ENCODE peak calls at places on chromosomes 11 and 22, in six cellular contexts. One of them, this sample, is unnamed.

GRCh38 chr11:47784785-47785381 is 17.7 kb upstream of the FNBP4 start:
- DNase-seq in endodermal cell: no peak
- DNase-seq in neural crest cell: no peak
- DNase-seq in CD8-positive, alpha-beta T cell: no peak
- DNase-seq in GM12865: no peak
- DNase-seq in cardiac fibroblast: no peak
- DNase-seq in this sample: no peak

GRCh38 chr22:48760481-48761238 is 1067.0 kb downstream of the BRD1 start:
- DNase-seq in endodermal cell: peak
- DNase-seq in neural crest cell: peak
- DNase-seq in CD8-positive, alpha-beta T cell: no peak
- DNase-seq in GM12865: no peak
- DNase-seq in cardiac fibroblast: no peak
- DNase-seq in this sample: no peak

GRCh38 chr11:14907411-14908213 is 15.6 kb upstream of the CYP2R1 start:
- DNase-seq in endodermal cell: peak
- DNase-seq in neural crest cell: peak
- DNase-seq in CD8-positive, alpha-beta T cell: peak
- DNase-seq in GM12865: peak
- DNase-seq in cardiac fibroblast: peak
- DNase-seq in this sample: peak

GRCh38 chr11:104892723-104893511 is 5.3 kb downstream of the CASP12 start:
- DNase-seq in endodermal cell: no peak
- DNase-seq in neural crest cell: no peak
- DNase-seq in CD8-positive, alpha-beta T cell: no peak
- DNase-seq in GM12865: no peak
- DNase-seq in cardiac fibroblast: peak
- DNase-seq in this sample: no peak

GRCh38 chr11:1881442-1882264 is 10.0 kb downstream of the PRR33 start:
- DNase-seq in endodermal cell: no peak
- DNase-seq in neural crest cell: no peak
- DNase-seq in CD8-positive, alpha-beta T cell: no peak
- DNase-seq in GM12865: no peak
- DNase-seq in cardiac fibroblast: no peak
- DNase-seq in this sample: no peak

GRCh38 chr22:31103899-31104694 is 3.3 kb downstream of the SELENOM start:
- DNase-seq in endodermal cell: no peak
- DNase-seq in neural crest cell: no peak
- DNase-seq in CD8-positive, alpha-beta T cell: no peak
- DNase-seq in GM12865: no peak
- DNase-seq in cardiac fibroblast: no peak
- DNase-seq in this sample: no peak

GRCh38 chr11:14969922-14970323 is 2.2 kb downstream of the CALCA start:
- DNase-seq in endodermal cell: peak
- DNase-seq in neural crest cell: peak
- DNase-seq in CD8-positive, alpha-beta T cell: peak
- DNase-seq in GM12865: peak
- DNase-seq in cardiac fibroblast: peak
- DNase-seq in this sample: no peak

GRCh38 chr11:62552931-62553838 is 6.6 kb upstream of the AHNAK start:
- DNase-seq in endodermal cell: peak
- DNase-seq in neural crest cell: no peak
- DNase-seq in CD8-positive, alpha-beta T cell: peak
- DNase-seq in GM12865: peak
- DNase-seq in cardiac fibroblast: peak
- DNase-seq in this sample: peak

GRCh38 chr11:46307785-46308341 is 30.4 kb downstream of the CREB3L1 start:
- DNase-seq in endodermal cell: peak
- DNase-seq in neural crest cell: no peak
- DNase-seq in CD8-positive, alpha-beta T cell: no peak
- DNase-seq in GM12865: no peak
- DNase-seq in cardiac fibroblast: no peak
- DNase-seq in this sample: no peak

GRCh38 chr11:35427158-35427557 is 7.8 kb upstream of the SLC1A2 start:
- DNase-seq in endodermal cell: no peak
- DNase-seq in neural crest cell: no peak
- DNase-seq in CD8-positive, alpha-beta T cell: no peak
- DNase-seq in GM12865: no peak
- DNase-seq in cardiac fibroblast: peak
- DNase-seq in this sample: no peak

GRCh38 chr11:114025329-114025907 is 34.1 kb upstream of the ZBTB16 start:
- DNase-seq in endodermal cell: no peak
- DNase-seq in neural crest cell: no peak
- DNase-seq in CD8-positive, alpha-beta T cell: no peak
- DNase-seq in GM12865: no peak
- DNase-seq in cardiac fibroblast: no peak
- DNase-seq in this sample: no peak

GRCh38 chr11:47415949-47416472 is 7.6 kb downstream of the SLC39A13 start:
- DNase-seq in endodermal cell: peak
- DNase-seq in neural crest cell: no peak
- DNase-seq in CD8-positive, alpha-beta T cell: no peak
- DNase-seq in GM12865: no peak
- DNase-seq in cardiac fibroblast: peak
- DNase-seq in this sample: peak

GRCh38 chr11:126153006-126153405 is 58.4 kb downstream of the RPUSD4 start:
- DNase-seq in endodermal cell: no peak
- DNase-seq in neural crest cell: no peak
- DNase-seq in CD8-positive, alpha-beta T cell: no peak
- DNase-seq in GM12865: no peak
- DNase-seq in cardiac fibroblast: no peak
- DNase-seq in this sample: no peak

GRCh38 chr11:34380696-34381095 is 22.9 kb upstream of the ABTB2 start:
- DNase-seq in endodermal cell: no peak
- DNase-seq in neural crest cell: no peak
- DNase-seq in CD8-positive, alpha-beta T cell: no peak
- DNase-seq in GM12865: no peak
- DNase-seq in cardiac fibroblast: peak
- DNase-seq in this sample: peak

GRCh38 chr22:44889233-44889878 is 120.4 kb downstream of the PHF21B start:
- DNase-seq in endodermal cell: peak
- DNase-seq in neural crest cell: no peak
- DNase-seq in CD8-positive, alpha-beta T cell: no peak
- DNase-seq in GM12865: peak
- DNase-seq in cardiac fibroblast: no peak
- DNase-seq in this sample: no peak
- TF ChIP-seq CTCF in endodermal cell: peak
- TF ChIP-seq CTCF in neural crest cell: no peak
- TF ChIP-seq CTCF in CD8-positive, alpha-beta T cell: no peak
- TF ChIP-seq CTCF in GM12865: no peak
- TF ChIP-seq CTCF in cardiac fibroblast: no peak
- TF ChIP-seq CTCF in this sample: no peak

DNA sequence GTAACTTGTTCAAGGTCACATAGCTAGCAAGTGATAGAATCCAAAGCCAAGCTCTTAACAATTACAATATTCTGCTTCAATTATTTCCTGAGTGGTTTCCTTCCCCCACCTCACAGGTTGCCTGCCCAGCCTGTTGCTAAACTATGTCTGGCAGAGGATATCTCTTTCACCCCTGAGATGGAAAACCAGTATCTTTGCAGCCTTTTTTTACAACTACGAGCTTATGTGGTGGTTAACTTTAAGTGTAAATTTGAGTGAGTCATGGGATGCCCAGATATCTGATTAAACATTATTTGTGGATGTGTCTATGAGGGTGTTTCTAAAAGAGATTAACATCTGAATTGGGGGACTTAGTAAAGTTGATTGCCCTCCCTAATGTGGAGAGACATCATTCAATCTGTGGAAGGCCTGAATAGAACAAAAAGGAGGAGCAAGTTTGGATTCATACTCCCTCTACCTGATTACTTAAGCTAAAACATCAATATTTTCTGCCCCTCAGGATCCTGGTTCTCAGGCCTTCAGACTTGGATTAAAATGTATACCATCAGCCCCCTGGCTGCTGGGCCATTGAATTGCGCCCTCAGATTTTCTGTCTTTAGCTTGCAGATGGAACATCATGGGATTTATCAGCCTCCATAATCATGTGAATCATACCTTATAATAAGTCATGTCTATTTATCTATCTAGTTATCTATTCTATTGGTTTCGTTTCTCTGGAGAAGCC is 911.9 kb downstream of the METTL15 start:
- DNase-seq in endodermal cell: peak
- DNase-seq in neural crest cell: peak
- DNase-seq in CD8-positive, alpha-beta T cell: no peak
- DNase-seq in GM12865: no peak
- DNase-seq in cardiac fibroblast: peak
- DNase-seq in this sample: peak
- TF ChIP-seq CTCF in endodermal cell: peak
- TF ChIP-seq CTCF in neural crest cell: peak
- TF ChIP-seq CTCF in CD8-positive, alpha-beta T cell: no peak
- TF ChIP-seq CTCF in GM12865: no peak
- TF ChIP-seq CTCF in cardiac fibroblast: peak
- TF ChIP-seq CTCF in this sample: peak

GRCh38 chr11:128685383-128686044 is 8.4 kb upstream of the FLI1 start:
- DNase-seq in endodermal cell: no peak
- DNase-seq in neural crest cell: no peak
- DNase-seq in CD8-positive, alpha-beta T cell: no peak
- DNase-seq in GM12865: no peak
- DNase-seq in cardiac fibroblast: no peak
- DNase-seq in this sample: no peak

GRCh38 chr11:128687321-128687720 is 6.6 kb upstream of the FLI1 start:
- DNase-seq in endodermal cell: peak
- DNase-seq in neural crest cell: no peak
- DNase-seq in CD8-positive, alpha-beta T cell: no peak
- DNase-seq in GM12865: no peak
- DNase-seq in cardiac fibroblast: no peak
- DNase-seq in this sample: no peak

GRCh38 chr11:128686045-128686741 is 7.7 kb upstream of the FLI1 start:
- DNase-seq in endodermal cell: peak
- DNase-seq in neural crest cell: no peak
- DNase-seq in CD8-positive, alpha-beta T cell: no peak
- DNase-seq in GM12865: no peak
- DNase-seq in cardiac fibroblast: no peak
- DNase-seq in this sample: no peak

GRCh38 chr11:128686745-128687177 is 7.1 kb upstream of the FLI1 start:
- DNase-seq in endodermal cell: peak
- DNase-seq in neural crest cell: no peak
- DNase-seq in CD8-positive, alpha-beta T cell: peak
- DNase-seq in GM12865: peak
- DNase-seq in cardiac fibroblast: peak
- DNase-seq in this sample: peak

GRCh38 chr11:128684582-128685382 is 9.1 kb upstream of the FLI1 start:
- DNase-seq in endodermal cell: peak
- DNase-seq in neural crest cell: no peak
- DNase-seq in CD8-positive, alpha-beta T cell: no peak
- DNase-seq in GM12865: no peak
- DNase-seq in cardiac fibroblast: no peak
- DNase-seq in this sample: no peak
- TF ChIP-seq CTCF in endodermal cell: no peak
- TF ChIP-seq CTCF in neural crest cell: no peak
- TF ChIP-seq CTCF in CD8-positive, alpha-beta T cell: no peak
- TF ChIP-seq CTCF in GM12865: no peak
- TF ChIP-seq CTCF in cardiac fibroblast: no peak
- TF ChIP-seq CTCF in this sample: no peak

DNA sequence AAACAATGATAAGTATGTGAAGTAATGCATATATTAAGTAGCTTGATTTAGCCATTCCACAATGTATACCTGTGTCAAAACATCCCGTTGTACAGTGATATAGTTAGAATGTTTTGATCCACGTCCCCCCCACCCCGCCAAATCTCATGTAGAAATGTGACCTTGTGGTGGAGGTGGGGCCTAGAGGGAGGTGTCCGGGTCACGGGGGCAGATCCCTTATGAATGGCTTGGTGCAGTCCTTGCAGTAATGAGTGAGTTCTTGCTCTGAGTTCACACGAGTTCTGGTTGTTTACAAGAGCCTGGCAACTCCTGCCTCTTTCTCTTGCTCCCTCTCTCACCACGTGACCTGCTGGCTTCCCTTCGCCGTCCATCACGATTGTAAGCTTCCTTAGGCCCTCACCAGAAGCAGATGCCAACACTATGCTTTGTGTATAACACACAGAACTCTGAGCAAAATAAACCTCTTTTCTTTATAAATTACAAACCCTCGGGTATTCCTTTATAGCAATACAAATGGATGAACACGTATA is 41.6 kb downstream of the FANCF start:
- DNase-seq in endodermal cell: peak
- DNase-seq in neural crest cell: no peak
- DNase-seq in CD8-positive, alpha-beta T cell: no peak
- DNase-seq in GM12865: no peak
- DNase-seq in cardiac fibroblast: no peak
- DNase-seq in this sample: no peak
- TF ChIP-seq CTCF in endodermal cell: no peak
- TF ChIP-seq CTCF in neural crest cell: no peak
- TF ChIP-seq CTCF in CD8-positive, alpha-beta T cell: no peak
- TF ChIP-seq CTCF in GM12865: no peak
- TF ChIP-seq CTCF in cardiac fibroblast: no peak
- TF ChIP-seq CTCF in this sample: no peak

GRCh38 chr11:120013325-120014250 is 124.3 kb downstream of the TRIM29 start:
- DNase-seq in endodermal cell: peak
- DNase-seq in neural crest cell: peak
- DNase-seq in CD8-positive, alpha-beta T cell: no peak
- DNase-seq in GM12865: peak
- DNase-seq in cardiac fibroblast: peak
- DNase-seq in this sample: peak
- TF ChIP-seq CTCF in endodermal cell: peak
- TF ChIP-seq CTCF in neural crest cell: peak
- TF ChIP-seq CTCF in CD8-positive, alpha-beta T cell: no peak
- TF ChIP-seq CTCF in GM12865: peak
- TF ChIP-seq CTCF in cardiac fibroblast: peak
- TF ChIP-seq CTCF in this sample: peak

DNA sequence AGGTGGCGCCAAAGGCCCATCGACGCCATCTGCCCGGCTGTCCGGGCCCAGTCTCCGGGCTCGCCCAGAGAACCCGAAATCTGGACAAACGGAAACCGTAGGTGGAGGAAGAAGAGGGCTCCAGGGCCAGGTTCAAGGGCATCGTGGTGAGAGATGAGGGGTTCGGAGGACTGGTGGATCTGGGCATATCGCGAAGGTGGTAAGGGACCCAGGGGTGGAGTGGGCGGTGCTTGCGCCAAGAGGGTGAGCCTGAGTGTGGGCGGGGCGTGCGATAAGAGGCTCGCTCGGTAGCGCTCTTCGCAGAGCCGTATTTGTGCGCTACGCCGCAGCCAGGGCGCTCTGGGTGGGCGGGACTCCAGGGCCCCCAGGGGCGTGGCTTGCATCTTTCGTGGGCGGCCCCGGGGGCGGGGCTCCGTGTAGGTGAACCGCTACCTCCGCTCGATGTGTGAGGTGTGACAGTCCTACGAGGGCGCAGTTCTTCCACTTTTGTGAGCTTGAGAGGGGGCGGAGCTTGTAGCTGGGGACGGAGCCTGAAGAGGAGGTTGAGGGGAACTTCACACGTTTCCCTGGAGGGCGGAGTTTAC is 4.8 kb downstream of the CD248 start:
- DNase-seq in endodermal cell: peak
- DNase-seq in neural crest cell: peak
- DNase-seq in CD8-positive, alpha-beta T cell: peak
- DNase-seq in GM12865: peak
- DNase-seq in cardiac fibroblast: peak
- DNase-seq in this sample: peak
- TF ChIP-seq CTCF in endodermal cell: no peak
- TF ChIP-seq CTCF in neural crest cell: peak
- TF ChIP-seq CTCF in CD8-positive, alpha-beta T cell: peak
- TF ChIP-seq CTCF in GM12865: peak
- TF ChIP-seq CTCF in cardiac fibroblast: no peak
- TF ChIP-seq CTCF in this sample: no peak

GRCh38 chr11:8309862-8310261 is 46.2 kb upstream of the LMO1 start:
- DNase-seq in endodermal cell: no peak
- DNase-seq in neural crest cell: no peak
- DNase-seq in CD8-positive, alpha-beta T cell: no peak
- DNase-seq in GM12865: no peak
- DNase-seq in cardiac fibroblast: no peak
- DNase-seq in this sample: no peak
- TF ChIP-seq CTCF in endodermal cell: peak
- TF ChIP-seq CTCF in neural crest cell: no peak
- TF ChIP-seq CTCF in CD8-positive, alpha-beta T cell: no peak
- TF ChIP-seq CTCF in GM12865: no peak
- TF ChIP-seq CTCF in cardiac fibroblast: no peak
- TF ChIP-seq CTCF in this sample: peak